ENCODE peak calls at places on chromosomes 12 and 14, in five cellular contexts. R, T, E, U and D are unnamed samples.

GRCh38 chr14:70045715-70046535 is 142.8 kb downstream of the SLC8A3 start:
- DNase-seq in E (no peak), T (peak; percentile 88), U (no peak), R (no peak), D (peak; percentile 83)

GRCh38 chr12:110279561-110279960 is 1.5 kb upstream of the ATP2A2 start:
- DNase-seq in E (no peak), R (no peak), T (no peak), U (no peak), D (no peak)

GRCh38 chr12:117166107-117166506 is 24.2 kb downstream of the FBXO21 start:
- DNase-seq in U (no peak), R (no peak), T (no peak), E (no peak), D (no peak)

GRCh38 chr12:57451233-57451778 is 3.8 kb upstream of the INHBE start:
- DNase-seq in U (no peak), E (no peak), R (no peak), T (peak; percentile 61), D (no peak)

GRCh38 chr12:7144414-7145120 is 14.4 kb downstream of the CLSTN3 start:
- DNase-seq in T (peak; percentile 42), E (no peak), R (no peak), U (peak; percentile 38), D (no peak)

GRCh38 chr14:105260826-105261438 is 12.6 kb downstream of the BTBD6 start:
- DNase-seq in E (no peak), U (no peak), R (no peak), T (no peak), D (no peak)

GRCh38 chr14:41899416-41899815 is 292.7 kb downstream of the LRFN5 start:
- DNase-seq in U (no peak), R (no peak), E (no peak), T (no peak), D (no peak)

GRCh38 chr14:77151918-77152588 is 10.5 kb upstream of the ZDHHC22 start:
- DNase-seq in U (no peak), T (no peak), E (no peak), R (no peak), D (no peak)

GRCh38 chr14:101884537-101885253 is 79.7 kb upstream of the DYNC1H1 start:
- DNase-seq in U (no peak), T (no peak), E (no peak), R (no peak), D (no peak)

GRCh38 chr12:11657511-11657910 is 8.0 kb downstream of the ETV6 start:
- DNase-seq in R (no peak), E (no peak), T (no peak), U (no peak), D (no peak)
- H3K4me1 ChIP-seq in R (peaks cover 20% of the 10 kb centered on the region), E (peaks cover 24% of the 10 kb centered on the region), T (peaks cover 16% of the 10 kb centered on the region), U (peaks cover 55% of the 10 kb centered on the region), D (peaks cover 26% of the 10 kb centered on the region)

DNA sequence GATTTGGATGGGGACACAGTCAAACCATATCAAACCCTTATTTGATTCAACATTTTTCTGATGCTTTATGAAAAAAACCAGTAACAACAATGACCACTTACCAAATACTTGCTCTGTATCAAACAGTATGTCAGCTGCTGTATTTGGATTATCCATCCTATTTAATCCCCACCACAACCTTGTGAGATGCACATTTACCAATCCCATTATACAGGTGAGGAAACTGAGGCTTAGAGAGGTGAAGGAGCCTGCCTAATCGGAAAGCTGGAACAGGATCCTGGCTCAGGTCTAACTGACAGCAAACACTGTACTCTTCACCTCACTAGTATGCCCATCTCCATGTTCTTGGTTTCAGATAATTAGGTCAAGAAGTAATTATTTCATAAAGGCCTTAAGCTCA is 13.8 kb downstream of the CHST11 start:
- DNase-seq in U (no peak), T (no peak), R (no peak), E (no peak), D (no peak)
- H3K4me1 ChIP-seq in U (no peaks in the 10 kb centered on the region), T (no peaks in the 10 kb centered on the region), R (peaks cover 73% of the 10 kb centered on the region), E (peaks cover 56% of the 10 kb centered on the region), D (peaks cover 4% of the 10 kb centered on the region)

GRCh38 chr12:5003025-5003666 is 40.5 kb upstream of the KCNA5 start:
- DNase-seq in R (no peak), E (no peak), T (peak; percentile 86), U (no peak), D (peak; percentile 89)

GRCh38 chr12:5000204-5000603 is 43.5 kb upstream of the KCNA5 start:
- DNase-seq in U (no peak), T (no peak), E (no peak), R (no peak), D (no peak)

GRCh38 chr12:4996714-4997113 is 47.0 kb upstream of the KCNA5 start:
- DNase-seq in R (no peak), T (no peak), U (no peak), E (no peak), D (no peak)

GRCh38 chr12:4997939-4998338 is 45.7 kb upstream of the KCNA5 start:
- DNase-seq in U (no peak), T (peak; percentile 44), R (no peak), E (no peak), D (peak; percentile 85)

GRCh38 chr12:5000658-5001390 is 42.9 kb upstream of the KCNA5 start:
- DNase-seq in E (no peak), T (no peak), R (no peak), U (no peak), D (no peak)
- H3K4me1 ChIP-seq in E (peaks cover 10% of the 10 kb centered on the region), T (no peaks in the 10 kb centered on the region), R (no peaks in the 10 kb centered on the region), U (peaks cover 6% of the 10 kb centered on the region), D (no peaks in the 10 kb centered on the region)

DNA sequence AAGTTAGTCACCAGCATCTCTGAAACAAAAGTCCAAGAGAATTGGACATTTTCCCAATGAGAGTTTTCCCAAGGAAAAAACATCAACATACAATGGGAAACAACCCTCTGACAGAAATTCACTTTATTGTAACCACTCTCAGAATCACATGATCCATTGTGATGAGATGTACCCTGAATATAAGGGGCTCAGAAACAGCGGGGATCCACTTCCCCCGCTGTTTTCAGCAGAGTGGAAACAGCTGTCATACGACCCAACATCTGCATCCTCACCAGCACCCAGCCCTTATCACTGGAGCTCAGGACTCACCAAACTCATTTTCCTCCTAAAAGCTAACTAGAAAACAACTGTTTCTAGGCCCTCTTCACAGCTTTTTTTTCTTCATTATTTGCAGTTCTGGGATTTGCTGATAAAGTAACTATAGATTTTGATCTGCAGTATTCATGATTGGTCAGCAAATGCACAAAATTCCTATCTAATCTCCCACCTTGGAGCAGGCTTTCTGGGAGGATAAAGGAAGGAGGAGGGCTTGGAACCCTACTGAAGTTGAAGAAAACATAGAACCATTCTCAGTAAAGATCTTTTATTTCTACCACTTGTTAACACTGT is 31.3 kb downstream of the CORO1C start:
- DNase-seq in R (no peak), U (no peak), T (no peak), E (no peak), D (no peak)
- H3K4me1 ChIP-seq in R (no peaks in the 10 kb centered on the region), U (peaks cover 59% of the 10 kb centered on the region), T (peaks cover 34% of the 10 kb centered on the region), E (peaks cover 32% of the 10 kb centered on the region), D (peaks cover 16% of the 10 kb centered on the region)

GRCh38 chr14:21261824-21262223 is 7.4 kb downstream of the HNRNPC start:
- DNase-seq in T (no peak), R (no peak), U (no peak), E (no peak), D (no peak)
- H3K4me1 ChIP-seq in T (peaks cover 59% of the 10 kb centered on the region), R (peaks cover 81% of the 10 kb centered on the region), U (peaks cover 79% of the 10 kb centered on the region), E (peaks cover 23% of the 10 kb centered on the region), D (no peaks in the 10 kb centered on the region)

DNA sequence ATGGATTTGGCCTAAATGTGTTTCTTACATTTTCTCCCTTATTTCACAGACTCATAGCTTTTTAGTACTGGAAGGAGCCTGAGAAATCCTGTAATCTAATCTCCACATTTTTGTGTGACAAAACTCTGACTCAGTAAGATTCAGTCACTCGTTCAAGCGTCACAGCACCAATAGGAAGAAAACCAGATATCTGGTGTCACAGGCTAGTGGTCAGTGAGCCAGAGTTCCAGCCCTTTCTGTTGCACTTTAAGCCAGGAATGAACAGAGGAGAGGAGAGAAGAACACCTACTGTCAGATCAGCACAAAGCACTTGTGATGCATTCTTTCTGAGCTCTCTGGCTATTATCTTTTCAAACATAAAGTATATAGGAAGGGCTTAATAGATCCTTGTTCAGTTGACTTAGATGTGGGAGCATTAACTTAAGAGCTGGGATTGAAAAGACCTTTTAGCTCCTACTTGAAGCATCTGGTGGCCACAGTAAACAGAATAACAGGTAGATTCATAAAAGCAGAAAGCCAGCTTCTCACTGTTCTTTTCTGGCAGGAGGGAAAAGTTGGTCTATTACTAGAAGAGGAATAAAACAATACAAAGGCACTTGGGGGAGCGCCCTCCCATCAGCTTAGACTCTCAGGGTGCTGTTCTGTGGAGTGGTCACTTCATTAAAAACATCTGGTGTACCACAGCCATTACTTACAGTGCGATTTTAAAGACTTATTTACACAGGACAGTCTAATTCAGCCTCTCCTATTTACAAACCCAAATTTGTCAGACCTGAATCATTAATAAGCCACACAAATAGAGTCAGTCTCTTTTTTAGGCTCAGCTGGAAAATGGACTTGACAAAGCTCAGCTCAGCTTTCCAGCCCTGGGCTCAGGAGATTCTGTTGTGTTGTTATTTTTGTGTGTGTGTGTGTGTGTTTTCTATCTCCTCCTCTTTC is 12.2 kb upstream of the NID2 start:
- DNase-seq in E (no peak), R (no peak), T (peak; percentile 36), U (no peak), D (no peak)
- H3K4me1 ChIP-seq in E (no peaks in the 10 kb centered on the region), R (no peaks in the 10 kb centered on the region), T (peaks cover 14% of the 10 kb centered on the region), U (no peaks in the 10 kb centered on the region), D (peaks cover 4% of the 10 kb centered on the region)